ENCODE peak calls at places on chromosomes 11 and 22, in nine cellular contexts. E is IMR-90, N is stomach, X is fibroblast of lung, A is heart left ventricle, Q is A549, W is upper lobe of left lung, C is upper lobe of right lung, O is hepatocyte. K is an unnamed sample.

GRCh38 chr22:27868738-27869282 is 50.2 kb downstream of the PITPNB start:
- DNase-seq in O (peak; percentile 32), X (no peak), N (no peak), C (no peak), Q (no peak), A (no peak), E (no peak), W (no peak), K (no peak)

GRCh38 chr11:3611976-3612678 is 29.7 kb downstream of the ART5 start:
- DNase-seq in X (no peak), N (no peak), W (no peak), Q (no peak), O (no peak), C (no peak), E (no peak), A (no peak), K (no peak)

GRCh38 chr11:111573821-111574249 is 28.4 kb upstream of the SIK2 start:
- DNase-seq in C (no peak), W (no peak), N (no peak), O (no peak), A (peak; percentile 30), E (no peak), X (no peak), Q (no peak), K (peak; percentile 51)

GRCh38 chr11:120571476-120571875 is 59.9 kb downstream of the GRIK4 start:
- DNase-seq in Q (no peak), E (no peak), A (no peak), N (no peak), W (no peak), O (no peak), X (no peak), C (no peak), K (no peak)

GRCh38 chr22:44357962-44358553 is 45.3 kb upstream of the SHISAL1 start:
- DNase-seq in C (peak; percentile 59), X (peak; percentile 44), E (peak; percentile 24), N (no peak), Q (no peak), W (no peak), A (no peak), O (no peak), K (no peak)

GRCh38 chr11:59255281-59255680 is 42.6 kb upstream of the MPEG1 start:
- DNase-seq in N (no peak), C (no peak), E (no peak), A (no peak), W (no peak), X (no peak), Q (no peak), O (no peak), K (no peak)

GRCh38 chr22:37566903-37567798 is 6.9 kb downstream of the CDC42EP1 start:
- DNase-seq in O (peak; percentile 91), Q (peak; percentile 68), A (peak; percentile 78), W (peak; percentile 95), N (peak; percentile 96), C (peak; percentile 95), E (peak; percentile 46), X (peak; percentile 63), K (peak; percentile 85)

GRCh38 chr11:1768141-1768469 is 4.4 kb upstream of the CTSD start:
- DNase-seq in N (no peak), O (no peak), W (no peak), Q (no peak), A (no peak), C (no peak), X (no peak), E (no peak), K (no peak)

GRCh38 chr11:64853709-64854108 is 9.3 kb upstream of the CDC42BPG start:
- DNase-seq in Q (no peak), O (no peak), W (no peak), X (no peak), N (no peak), E (no peak), C (no peak), A (no peak), K (no peak)

GRCh38 chr11:116853461-116854073 is 16.1 kb upstream of the APOA1 start:
- DNase-seq in N (peak; percentile 53), C (no peak), O (peak; percentile 45), A (no peak), X (peak; percentile 97), E (peak; percentile 96), Q (no peak), W (no peak), K (peak; percentile 82)

GRCh38 chr11:73001615-73002014 is 140.5 kb downstream of the FCHSD2 start:
- DNase-seq in A (no peak), Q (peak; percentile 58), E (no peak), W (no peak), N (no peak), O (no peak), C (no peak), X (peak; percentile 19), K (peak; percentile 38)

GRCh38 chr11:34936945-34937344 is 20.5 kb downstream of the PDHX start:
- DNase-seq in X (no peak), W (no peak), C (no peak), A (no peak), O (no peak), E (no peak), Q (no peak), N (no peak), K (no peak)

GRCh38 chr11:32259641-32260081 is 168.8 kb downstream of the RCN1 start:
- DNase-seq in N (no peak), Q (peak; percentile 11), O (peak; percentile 80), A (no peak), X (peak; percentile 81), E (peak; percentile 87), C (peak; percentile 68), W (peak; percentile 84), K (peak; percentile 96)

GRCh38 chr11:99080154-99080553 is 59.4 kb downstream of the CNTN5 start:
- DNase-seq in A (no peak), Q (no peak), N (no peak), E (no peak), X (no peak), C (no peak), W (no peak), O (no peak), K (no peak)

GRCh38 chr11:113603277-113604059 is 102.6 kb downstream of the TMPRSS5 start:
- DNase-seq in C (no peak), Q (no peak), E (no peak), O (no peak), X (peak; percentile 78), W (no peak), N (no peak), A (peak; percentile 76), K (peak; percentile 42)
- H3K4me3 ChIP-seq in C (no peak overlapping the region), Q (no peak overlapping the region), E (no peak overlapping the region), O (no peak overlapping the region), X (no peak overlapping the region), W (no peak overlapping the region), N (no peak overlapping the region), A (no peak overlapping the region), K (no peak overlapping the region)

GRCh38 chr11:86948733-86949132 is 6.5 kb downstream of the FZD4 start:
- DNase-seq in Q (no peak), A (peak; percentile 40), W (no peak), C (no peak), O (no peak), N (no peak), E (no peak), X (no peak), K (no peak)

GRCh38 chr11:86951706-86952105 is 3.5 kb downstream of the FZD4 start:
- DNase-seq in N (no peak), W (no peak), O (no peak), C (no peak), Q (no peak), X (no peak), A (no peak), E (no peak), K (no peak)

GRCh38 chr11:86952221-86952875 is 2.8 kb downstream of the FZD4 start:
- DNase-seq in W (no peak), C (no peak), Q (no peak), E (no peak), O (no peak), A (no peak), N (no peak), X (peak; percentile 57), K (no peak)

GRCh38 chr11:86949995-86950993 is 4.9 kb downstream of the FZD4 start:
- DNase-seq in N (no peak), E (peak; percentile 77), W (no peak), Q (no peak), X (no peak), A (no peak), C (no peak), O (no peak), K (no peak)

GRCh38 chr11:86947541-86947940 is 7.7 kb downstream of the FZD4 start:
- DNase-seq in N (no peak), C (no peak), A (no peak), O (no peak), W (no peak), X (peak; percentile 48), E (peak; percentile 81), Q (no peak), K (no peak)
- H3K4me1 ChIP-seq in N (peaks cover 32% of the 10 kb centered on the region), C (peaks cover 49% of the 10 kb centered on the region), A (peaks cover 41% of the 10 kb centered on the region), O (peaks cover 35% of the 10 kb centered on the region), W (peaks cover 14% of the 10 kb centered on the region), X (peaks cover 5% of the 10 kb centered on the region), E (peaks cover 18% of the 10 kb centered on the region), Q (no peaks in the 10 kb centered on the region), K (peaks cover 42% of the 10 kb centered on the region)

DNA sequence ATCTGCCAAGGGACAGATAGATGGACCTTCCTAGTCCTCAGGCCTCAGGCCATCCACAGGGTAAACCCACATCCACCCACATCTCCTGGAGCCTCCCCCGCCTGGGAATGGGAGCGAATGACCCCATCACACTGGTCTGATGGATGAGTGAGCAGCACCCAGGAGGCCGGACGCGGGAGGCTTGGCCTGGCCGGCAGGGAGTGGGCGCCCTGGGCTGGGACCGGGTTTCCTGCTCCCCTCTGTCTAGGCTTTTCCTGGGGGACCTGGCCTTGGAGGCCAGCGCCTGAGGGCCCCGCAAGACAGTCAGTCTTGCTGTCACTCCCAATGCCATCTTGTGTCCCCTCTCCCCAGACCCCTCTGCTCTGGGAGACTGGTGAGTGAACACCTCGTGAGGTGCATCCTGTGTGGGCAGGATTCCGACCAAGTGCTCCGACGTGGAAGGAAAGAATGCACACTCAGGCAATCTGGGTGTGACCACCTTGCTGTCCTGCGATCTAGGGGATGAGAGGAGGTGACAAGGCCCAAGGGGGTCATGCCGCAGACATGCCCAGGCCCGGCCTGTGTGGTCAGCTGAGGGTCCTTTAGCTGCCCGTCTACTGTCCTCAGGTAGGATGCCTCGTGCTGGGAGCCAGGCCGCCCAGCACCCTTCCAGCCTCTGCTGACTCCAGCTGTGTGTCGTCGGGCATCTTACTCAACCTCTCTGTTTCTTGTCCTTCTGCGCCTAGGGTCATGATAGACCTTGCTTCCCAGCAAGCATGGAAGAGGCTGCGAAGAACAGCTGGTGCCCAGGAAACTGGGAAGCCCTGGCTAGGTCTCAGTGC is 26.5 kb upstream of the WNT7B start:
- DNase-seq in X (no peak), W (no peak), O (no peak), Q (no peak), C (peak; percentile 63), N (no peak), A (no peak), E (no peak), K (no peak)
- H3K27ac ChIP-seq in X (peak overlapping the region; percentile 24), W (peak overlapping the region; percentile 6), O (no peak overlapping the region), Q (peak overlapping the region; percentile 61), C (no peak overlapping the region), N (no peak overlapping the region), A (no peak overlapping the region), E (peak overlapping the region; percentile 12), K (no peak overlapping the region)

DNA sequence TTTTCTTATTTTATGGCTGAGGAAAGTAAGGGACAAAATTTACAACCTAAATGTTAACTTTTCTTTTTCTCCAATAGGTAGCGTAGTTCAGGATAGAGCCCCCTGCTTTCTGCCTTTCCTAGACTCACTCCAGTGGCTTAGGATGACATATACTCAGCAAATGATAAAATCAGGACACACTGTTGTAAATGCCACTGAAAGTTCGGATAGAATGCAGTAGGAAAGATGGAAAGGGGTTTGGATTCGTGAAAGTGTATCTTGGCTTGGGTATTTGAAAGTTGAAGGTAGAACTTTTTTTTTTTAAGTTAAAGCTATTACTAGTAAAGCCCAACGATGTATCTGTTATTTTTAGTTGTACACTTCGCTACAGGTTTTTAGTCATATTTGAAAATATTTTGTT is 2.2 kb downstream of the DYNC2H1 start:
- DNase-seq in O (no peak), N (no peak), C (no peak), E (no peak), Q (no peak), W (no peak), X (no peak), A (no peak), K (no peak)
- H3K4me3 ChIP-seq in O (no peak overlapping the region), N (no peak overlapping the region), C (no peak overlapping the region), E (no peak overlapping the region), Q (no peak overlapping the region), W (no peak overlapping the region), X (no peak overlapping the region), A (no peak overlapping the region), K (no peak overlapping the region)

K was measured in cardiac muscle cell.